ENCODE peak calls at places on chromosomes 4 and X, in nine cellular contexts. W is tibial nerve, I is lower lobe of right lung, J is AG08396, F is NCI-H774, Q is SW480, H is NCI-H1417, U is body of pancreas, K is NCI-H524. O is an unnamed sample.

GRCh38 chrX:926991-927390 is 285.5 kb downstream of the CRLF2 start:
- DNase-seq in W (no peak), I (no peak), J (no peak), F (no peak), Q (no peak), H (no peak), U (no peak), K (no peak), O (no peak)

GRCh38 chr4:182808673-182809416 is 108.3 kb downstream of the DCTD start:
- DNase-seq in W (no peak), I (no peak), J (no peak), F (no peak), Q (peak), H (no peak), U (no peak), K (no peak), O (peak)

GRCh38 chrX:106606583-106606982 is 5.2 kb upstream of the RADX start:
- DNase-seq in W (no peak), I (no peak), J (no peak), F (no peak), Q (no peak), H (no peak), U (no peak), K (no peak), O (no peak)

GRCh38 chr4:16294455-16294854 is 68.2 kb upstream of the TAPT1 start:
- DNase-seq in W (no peak), I (no peak), J (no peak), F (no peak), Q (no peak), H (no peak), U (no peak), K (no peak), O (no peak)

GRCh38 chr4:155675709-155676429 is 9.2 kb downstream of the GUCY1A1 start:
- DNase-seq in W (no peak), I (no peak), J (no peak), F (no peak), Q (no peak), H (peak), U (no peak), K (no peak), O (no peak)

GRCh38 chr4:53767503-53767902 is 176.2 kb upstream of the LNX1 start:
- DNase-seq in W (no peak), I (no peak), J (no peak), F (no peak), Q (no peak), H (no peak), U (no peak), K (no peak), O (no peak)

GRCh38 chr4:33111106-33111505 is 2390.9 kb downstream of the PCDH7 start:
- DNase-seq in W (no peak), I (no peak), J (no peak), F (no peak), Q (no peak), H (no peak), U (no peak), K (no peak), O (no peak)

GRCh38 chr4:153402366-153402765 is 57.9 kb downstream of the MND1 start:
- DNase-seq in W (no peak), I (no peak), J (no peak), F (no peak), Q (no peak), H (no peak), U (no peak), K (no peak), O (no peak)

GRCh38 chr4:38284294-38285045 is 324.3 kb downstream of the PTTG2 start:
- DNase-seq in W (no peak), I (no peak), J (no peak), F (no peak), Q (no peak), H (no peak), U (no peak), K (no peak), O (no peak)

GRCh38 chr4:53189011-53189410 is 176.8 kb downstream of the SCFD2 start:
- DNase-seq in W (no peak), I (no peak), J (peak), F (no peak), Q (no peak), H (no peak), U (no peak), K (no peak), O (no peak)

GRCh38 chr4:26124753-26125236 is 196.0 kb upstream of the RBPJ start:
- DNase-seq in W (no peak), I (no peak), J (peak), F (no peak), Q (no peak), H (no peak), U (no peak), K (no peak), O (no peak)

GRCh38 chr4:3671571-3672464 is 94.4 kb upstream of the ADRA2C start:
- DNase-seq in W (no peak), I (peak), J (peak), F (no peak), Q (peak), H (peak), U (no peak), K (no peak), O (no peak)

GRCh38 chr4:74948279-74948678 is 15.4 kb downstream of the PARM1 start:
- DNase-seq in W (no peak), I (no peak), J (no peak), F (no peak), Q (no peak), H (no peak), U (no peak), K (no peak), O (no peak)

GRCh38 chr4:137960371-137961050 is 281.6 kb downstream of the SLC7A11 start:
- DNase-seq in W (no peak), I (no peak), J (peak), F (no peak), Q (no peak), H (no peak), U (no peak), K (no peak), O (no peak)

GRCh38 chr4:111449657-111450056 is 695.6 kb upstream of the FAM241A start:
- DNase-seq in W (no peak), I (no peak), J (no peak), F (no peak), Q (no peak), H (no peak), U (no peak), K (no peak), O (no peak)

GRCh38 chr4:139581096-139581495 is 25.1 kb upstream of the SETD7 start:
- DNase-seq in W (no peak), I (no peak), J (no peak), F (no peak), Q (no peak), H (no peak), U (no peak), K (no peak), O (no peak)

GRCh38 chrX:5086388-5086787 is 1142.3 kb downstream of the NLGN4X start:
- DNase-seq in W (no peak), I (no peak), J (no peak), F (no peak), Q (peak), H (no peak), U (no peak), K (no peak), O (no peak)

GRCh38 chr4:165971941-165972340 is 98.9 kb downstream of the TLL1 start:
- DNase-seq in W (no peak), I (no peak), J (no peak), F (no peak), Q (no peak), H (no peak), U (no peak), K (no peak), O (no peak)

GRCh38 chr4:65880594-65880993 is 210.3 kb upstream of the EPHA5 start:
- DNase-seq in W (no peak), I (no peak), J (no peak), F (no peak), Q (no peak), H (peak), U (no peak), K (peak), O (no peak)

GRCh38 chr4:58214376-58214775 is 1104.2 kb upstream of the IGFBP7 start:
- DNase-seq in W (no peak), I (no peak), J (no peak), F (no peak), Q (no peak), H (no peak), U (no peak), K (no peak), O (no peak)

GRCh38 chr4:2745981-2746806 is 9.9 kb downstream of the TNIP2 start:
- DNase-seq in W (no peak), I (peak), J (peak), F (no peak), Q (peak), H (no peak), U (no peak), K (no peak), O (peak)